ENCODE peak calls at places on chromosome 15, in four cellular contexts. F, S, Z and A are unnamed samples.

GRCh38 chr15:48001393-48002059 is 119.3 kb upstream of the SLC24A5 start:
- DNase-seq in F (no peak), S (no peak), Z (no peak), A (no peak)

GRCh38 chr15:57909388-57909787 is 156.1 kb downstream of the ALDH1A2 start:
- DNase-seq in F (no peak), S (no peak), Z (no peak), A (no peak)

GRCh38 chr15:69852482-69853275 is 245.0 kb downstream of the TLE3 start:
- DNase-seq in F (no peak), S (no peak), Z (no peak), A (no peak)

GRCh38 chr15:93942140-93942808 is 289.1 kb upstream of the MCTP2 start:
- DNase-seq in F (no peak), S (no peak), Z (no peak), A (no peak)

GRCh38 chr15:41501191-41501917 is 7.7 kb downstream of the ITPKA start:
- DNase-seq in F (no peak), S (no peak), Z (no peak), A (no peak)

GRCh38 chr15:33068531-33068990 is 126.0 kb downstream of the FMN1 start:
- DNase-seq in F (peak), S (no peak), Z (no peak), A (no peak)

GRCh38 chr15:68017221-68017620 is 36.9 kb upstream of the PIAS1 start:
- DNase-seq in F (no peak), S (no peak), Z (no peak), A (no peak)

GRCh38 chr15:45618813-45619212 is 16.0 kb upstream of the SQOR start:
- DNase-seq in F (no peak), S (no peak), Z (no peak), A (no peak)

GRCh38 chr15:67253103-67253502 is 1.4 kb downstream of the AAGAB start:
- DNase-seq in F (no peak), S (no peak), Z (no peak), A (no peak)

GRCh38 chr15:73212424-73212823 is 156.3 kb downstream of the HCN4 start:
- DNase-seq in F (no peak), S (no peak), Z (no peak), A (no peak)

GRCh38 chr15:85351965-85352364 is 28.4 kb upstream of the AKAP13 start:
- DNase-seq in F (no peak), S (no peak), Z (no peak), A (no peak)

GRCh38 chr15:85361306-85361705 is 19.1 kb upstream of the AKAP13 start:
- DNase-seq in F (no peak), S (no peak), Z (no peak), A (no peak)

GRCh38 chr15:85354432-85354831 is 26.0 kb upstream of the AKAP13 start:
- DNase-seq in F (no peak), S (no peak), Z (no peak), A (no peak)

GRCh38 chr15:85354948-85355347 is 25.5 kb upstream of the AKAP13 start:
- DNase-seq in F (no peak), S (no peak), Z (no peak), A (no peak)

DNA sequence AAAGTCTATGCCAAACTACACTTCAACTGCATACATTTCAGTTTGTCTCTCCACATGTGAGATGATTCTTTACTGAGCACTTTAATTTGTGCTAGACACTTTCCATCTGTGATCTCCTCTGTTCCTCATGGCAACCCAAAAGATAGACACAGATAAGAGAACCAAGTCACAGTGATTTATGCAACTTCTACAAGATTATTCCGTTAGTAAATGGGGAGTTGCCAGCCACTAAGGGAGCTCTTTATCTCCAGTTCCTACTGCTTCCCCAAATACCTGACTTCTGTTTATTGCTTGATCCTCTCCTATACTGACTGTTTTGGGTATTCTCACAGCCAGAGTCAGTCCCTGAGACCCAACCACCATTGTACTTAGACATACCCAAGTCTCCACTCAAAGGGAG is 24.1 kb upstream of the AKAP13 start:
- DNase-seq in F (no peak), S (no peak), Z (no peak), A (no peak)
- H3K27ac ChIP-seq in F (peak), S (no peak), Z (no peak), A (no peak)

GRCh38 chr15:88630141-88630721 is 8.6 kb upstream of the ISG20 start:
- DNase-seq in F (no peak), S (no peak), Z (no peak), A (peak)
- TF ChIP-seq POLR2A in F (no peak), S (no peak), Z (no peak), A (no peak)

GRCh38 chr15:63043391-63044076 is 987 bp downstream of the TPM1 start:
- DNase-seq in F (peak), S (no peak), Z (no peak), A (peak)

GRCh38 chr15:63045438-63046278 is 3.1 kb downstream of the TPM1 start:
- DNase-seq in F (no peak), S (no peak), Z (no peak), A (no peak)

GRCh38 chr15:63042879-63043340 is 363 bp downstream of the TPM1 start:
- DNase-seq in F (no peak), S (no peak), Z (no peak), A (no peak)

GRCh38 chr15:63044077-63044644 is 1.6 kb downstream of the TPM1 start:
- DNase-seq in F (no peak), S (no peak), Z (no peak), A (no peak)

GRCh38 chr15:63044645-63045437 is 2.3 kb downstream of the TPM1 start:
- DNase-seq in F (peak), S (no peak), Z (no peak), A (peak)
- H3K4me3 ChIP-seq in F (peak), S (no peak), Z (peak), A (peak)

GRCh38 chr15:81003023-81003350 is 2.3 kb downstream of the TLNRD1 start:
- DNase-seq in F (no peak), S (no peak), Z (no peak), A (no peak)
- H3K27ac ChIP-seq in F (peak), S (peak), Z (no peak), A (peak)

DNA sequence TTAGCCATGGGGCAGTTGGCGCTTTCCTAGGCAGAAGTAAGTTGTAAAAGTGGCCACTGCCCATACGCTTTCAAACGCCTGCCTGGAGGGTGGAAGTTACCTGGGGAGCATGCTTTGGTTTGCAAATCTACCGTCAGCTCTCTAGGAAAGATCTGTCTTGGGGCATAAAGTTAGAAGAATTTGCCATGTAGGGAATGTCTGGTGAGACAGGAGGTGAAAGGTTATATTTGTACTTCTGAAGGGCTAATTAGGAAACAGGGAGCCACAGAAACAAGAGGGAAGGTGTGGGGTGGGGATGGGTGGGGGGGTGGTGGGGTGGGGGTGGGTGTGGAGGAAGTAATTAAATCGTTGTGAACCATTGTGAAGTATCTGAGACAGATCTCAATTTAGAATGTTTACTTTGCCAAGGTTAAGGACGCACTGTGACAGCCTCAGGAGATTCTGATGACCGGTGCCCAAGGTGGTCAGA is 62.2 kb upstream of the GCNT3 start:
- DNase-seq in F (no peak), S (no peak), Z (no peak), A (no peak)
- TF ChIP-seq POLR2A in F (no peak), S (no peak), Z (no peak), A (no peak)

DNA sequence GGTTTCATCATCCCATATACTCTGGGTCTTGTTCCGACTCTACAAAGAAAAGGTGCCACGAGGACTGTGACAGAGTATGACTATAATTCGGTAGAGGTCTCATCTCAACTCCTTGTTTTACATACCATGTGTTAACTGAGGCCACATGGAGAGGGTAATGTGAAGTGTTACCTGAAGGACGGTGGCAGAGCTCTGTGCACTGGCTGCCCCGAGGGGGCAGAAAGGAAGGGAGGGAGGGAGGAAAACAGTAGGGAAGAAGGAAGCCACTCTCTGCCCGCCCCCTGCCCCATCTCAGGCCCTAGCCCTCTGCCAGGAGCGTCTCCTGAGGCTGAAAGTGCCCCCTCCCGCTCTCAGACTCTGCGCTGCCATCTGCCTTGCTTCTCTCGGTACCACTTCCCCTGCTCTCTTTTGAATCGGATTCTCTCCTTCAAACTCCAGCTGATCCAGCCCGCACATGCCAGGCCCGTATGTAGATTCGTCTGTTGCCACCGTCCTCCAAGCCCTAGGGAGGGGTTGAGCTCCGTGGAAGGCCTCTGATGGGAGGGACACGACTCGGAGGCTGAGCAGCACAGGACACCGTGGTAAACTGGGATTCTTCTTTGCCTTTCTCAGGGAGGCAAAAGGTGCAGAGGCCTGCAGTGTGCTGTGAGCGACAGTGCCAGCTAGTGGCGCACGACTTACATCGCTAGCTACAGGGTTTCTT is 70.5 kb upstream of the ATP10A start:
- DNase-seq in F (peak), S (no peak), Z (peak), A (peak)
- H3K4me3 ChIP-seq in F (peak), S (no peak), Z (peak), A (no peak)